ENCODE peak calls at places on chromosomes 7 and 10, in eight cellular contexts. V is heart left ventricle, C is cardiac muscle cell, E is IMR-90, S is kidney, W is PC-3, A is left lung, O is astrocyte. P is an unnamed sample. For H3K4me1, the result is how much of the 10 kb centered on the place peaks cover.

GRCh38 chr10:102616071-102616770 is 28.1 kb upstream of the TRIM8 start:
- DNase-seq in V (peak), O (no peak), S (peak), C (peak), A (no peak), E (no peak), W (no peak), P (no peak)

GRCh38 chr7:152556013-152556412 is 119.9 kb downstream of the XRCC2 start:
- DNase-seq in A (no peak), V (no peak), S (no peak), W (no peak), E (no peak), O (no peak), C (no peak), P (no peak)

GRCh38 chr10:89659185-89660131 is 14.4 kb upstream of the PANK1 start:
- DNase-seq in E (peak), A (no peak), S (no peak), W (peak), O (peak), C (peak), V (no peak), P (no peak)

GRCh38 chr7:150980663-150981062 is 2.5 kb upstream of the KCNH2 start:
- DNase-seq in O (no peak), E (no peak), W (no peak), C (no peak), V (no peak), S (no peak), A (peak), P (no peak)

GRCh38 chr10:20885678-20886077 is 11.4 kb downstream of the NEBL start:
- DNase-seq in E (no peak), W (peak), S (no peak), V (no peak), A (no peak), C (peak), O (no peak), P (no peak)

GRCh38 chr10:72316748-72317435 is 37.8 kb downstream of the DNAJB12 start:
- DNase-seq in E (no peak), S (peak), V (peak), C (no peak), O (no peak), A (peak), W (no peak), P (no peak)

GRCh38 chr10:73262105-73262730 is 9.8 kb upstream of the MRPS16 start:
- DNase-seq in V (no peak), S (no peak), C (peak), W (peak), O (peak), E (peak), A (no peak), P (no peak)

GRCh38 chr7:92053312-92053711 is 81.0 kb downstream of the CYP51A1 start:
- DNase-seq in E (no peak), O (no peak), W (no peak), V (no peak), A (no peak), S (no peak), C (no peak), P (no peak)

GRCh38 chr10:80066809-80067208 is 11.7 kb upstream of the TMEM254 start:
- DNase-seq in V (no peak), W (no peak), A (no peak), S (no peak), E (no peak), C (no peak), O (no peak), P (no peak)

GRCh38 chr10:73060738-73061635 is 35.7 kb downstream of the P4HA1 start:
- DNase-seq in E (peak), S (no peak), C (peak), O (no peak), A (no peak), V (no peak), W (peak), P (no peak)

GRCh38 chr10:43380610-43381222 is 9.3 kb downstream of the FXYD4 start:
- DNase-seq in O (no peak), V (no peak), S (no peak), A (no peak), E (peak), C (peak), W (peak), P (no peak)

GRCh38 chr7:17406756-17407155 is 108.3 kb downstream of the AHR start:
- DNase-seq in C (peak), W (no peak), E (peak), S (no peak), V (no peak), A (no peak), O (peak), P (no peak)

GRCh38 chr7:18808026-18808425 is 309.4 kb downstream of the TWIST1 start:
- DNase-seq in E (no peak), V (no peak), O (no peak), C (no peak), W (no peak), A (no peak), S (no peak), P (no peak)

GRCh38 chr10:14052926-14053325 is 277.8 kb downstream of the FRMD4A start:
- DNase-seq in O (no peak), E (no peak), C (no peak), A (no peak), S (no peak), V (no peak), W (peak), P (no peak)

GRCh38 chr7:2971914-2972530 is 71.6 kb downstream of the CARD11 start:
- DNase-seq in A (no peak), V (no peak), S (no peak), C (no peak), E (no peak), O (no peak), W (no peak), P (peak)

GRCh38 chr10:131494451-131494850 is 182.9 kb upstream of the TCERG1L start:
- DNase-seq in C (no peak), A (no peak), W (no peak), O (no peak), S (no peak), V (no peak), E (no peak), P (no peak)

GRCh38 chr10:126135177-126135576 is 238.8 kb downstream of the FANK1 start:
- DNase-seq in O (no peak), W (peak), E (peak), A (no peak), S (no peak), V (no peak), C (peak), P (peak)

GRCh38 chr10:61763778-61764177 is 101.0 kb downstream of the CABCOCO1 start:
- DNase-seq in S (no peak), O (no peak), A (no peak), C (no peak), E (no peak), V (no peak), W (no peak), P (no peak)

GRCh38 chr10:29951441-29951931 is 107.9 kb downstream of the JCAD start:
- DNase-seq in S (no peak), A (no peak), W (no peak), C (peak), V (no peak), O (peak), E (peak), P (no peak)

GRCh38 chr10:23048191-23048590 is 47.2 kb upstream of the MSRB2 start:
- DNase-seq in S (no peak), E (no peak), A (no peak), W (no peak), O (no peak), C (no peak), V (no peak), P (no peak)

GRCh38 chr7:23387583-23387982 is 82.7 kb downstream of the IGF2BP3 start:
- DNase-seq in O (no peak), V (no peak), E (no peak), A (no peak), C (no peak), W (no peak), S (no peak), P (no peak)

DNA sequence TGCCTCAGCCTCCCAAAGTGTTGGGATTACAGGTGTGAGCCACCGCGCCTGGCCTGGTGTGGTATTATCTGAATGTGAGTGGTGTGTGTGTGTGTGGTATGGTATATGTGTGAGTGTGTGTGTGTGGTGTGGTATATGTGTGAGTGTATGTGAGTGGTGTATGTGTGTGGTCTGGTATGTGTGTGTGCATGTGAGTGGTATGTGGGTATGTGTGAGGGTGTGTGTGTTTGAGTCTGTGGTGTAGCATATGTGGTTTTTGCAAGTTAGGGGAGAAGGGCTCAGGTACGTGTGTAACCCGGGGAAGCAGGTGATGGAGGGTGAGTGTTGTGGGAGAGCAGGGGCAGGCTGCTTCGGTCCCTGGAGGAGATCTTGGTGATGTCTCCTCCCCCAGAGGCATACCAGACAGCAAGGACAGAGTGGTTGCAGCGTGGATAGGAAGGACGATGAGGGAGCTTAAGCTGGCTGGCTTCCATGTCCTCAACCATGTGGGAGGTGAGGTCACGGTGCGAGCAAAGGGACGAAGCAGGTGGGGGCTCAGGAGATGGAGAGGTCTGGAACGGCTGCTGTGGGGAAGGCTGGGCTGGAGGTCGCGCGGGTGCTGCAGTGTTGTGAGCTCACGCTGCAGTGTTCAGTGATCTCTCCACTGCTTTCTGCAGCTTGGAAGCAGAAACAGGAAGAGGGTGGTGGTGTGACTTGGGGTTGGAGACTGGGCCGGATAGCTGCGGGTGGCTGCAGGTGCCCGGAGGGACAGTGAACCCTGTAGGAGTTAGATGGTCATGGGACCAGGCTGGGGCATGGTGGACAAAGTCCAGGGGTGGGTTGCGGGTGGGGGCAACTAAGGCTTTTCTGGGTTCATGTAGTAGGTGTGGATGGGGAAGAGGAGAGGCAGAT is 5.0 kb downstream of the ZYX start:
- DNase-seq in O (peak), V (no peak), W (no peak), E (no peak), A (peak), S (peak), C (peak), P (no peak)
- H3K4me1 ChIP-seq in O (half or more), V (half or more), W (under half), E (under half), A (under half), S (under half), C (under half), P (under half)

DNA sequence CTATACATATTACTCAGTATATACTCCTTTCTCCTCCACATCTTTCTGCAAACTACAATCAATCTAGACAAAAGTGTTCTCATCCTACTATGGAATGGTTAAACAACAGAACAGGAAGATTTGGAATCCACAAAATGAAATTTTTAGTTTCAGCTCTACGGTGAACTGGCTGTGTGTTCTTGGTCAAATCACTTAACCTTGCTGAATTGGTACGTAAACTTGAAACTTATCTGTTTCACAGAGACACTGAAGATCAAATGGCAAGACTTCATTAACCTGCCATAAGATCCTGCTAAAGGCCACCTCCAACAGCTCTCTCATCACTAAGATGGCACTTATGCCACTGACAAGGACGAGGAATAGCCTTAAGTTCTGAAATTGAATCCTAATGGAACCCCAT is 1.5 kb downstream of the NUDCD3 start:
- DNase-seq in A (no peak), V (no peak), S (no peak), W (no peak), E (no peak), C (no peak), O (no peak), P (no peak)
- H3K27ac ChIP-seq in A (no peak), V (no peak), S (no peak), W (no peak), E (no peak), C (peak), O (no peak), P (no peak)

GRCh38 chr10:109780997-109781396 is 142.3 kb downstream of the XPNPEP1 start:
- DNase-seq in V (no peak), E (no peak), S (no peak), A (no peak), W (no peak), O (no peak), C (no peak), P (no peak)
- TF ChIP-seq CTCF in V (no peak), E (no peak), S (no peak), A (no peak), W (no peak), O (no peak), C (no peak), P (no peak)

GRCh38 chr7:95433129-95433528 is 1.7 kb downstream of the PON2 start:
- DNase-seq in V (no peak), A (no peak), O (no peak), C (no peak), E (no peak), S (no peak), W (no peak), P (no peak)
- H3K4me1 ChIP-seq in V (under half), A (under half), O (under half), C (under half), E (under half), S (under half), W (under half), P (under half)

DNA sequence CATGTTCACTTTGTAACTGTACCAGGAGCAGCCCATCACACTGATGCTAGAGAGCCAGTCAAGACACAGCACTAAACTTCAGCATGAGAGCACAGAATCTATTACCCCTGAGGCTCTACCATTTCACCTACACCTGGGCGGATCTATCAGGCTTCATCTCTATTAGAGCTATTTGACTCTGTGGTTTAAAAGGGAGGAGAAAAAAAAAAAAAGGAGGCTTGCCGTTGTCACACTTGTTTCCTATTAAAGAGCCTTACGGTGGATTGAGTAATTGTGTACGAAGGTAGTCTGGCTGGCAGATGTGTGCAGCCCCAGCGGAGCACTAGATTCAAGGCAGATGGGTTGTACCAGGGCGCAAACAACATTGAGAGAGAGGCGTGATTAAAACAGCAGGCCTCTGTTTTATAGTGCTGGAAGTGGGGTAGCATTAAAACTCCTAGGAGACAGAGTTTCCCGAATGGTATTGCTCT is 298.0 kb upstream of the SEMA3A start:
- DNase-seq in S (no peak), E (no peak), A (no peak), W (no peak), O (no peak), C (no peak), V (no peak), P (no peak)
- H3K27ac ChIP-seq in S (no peak), E (no peak), A (no peak), W (no peak), O (no peak), C (no peak), V (no peak), P (no peak)

GRCh38 chr10:25682203-25682950 is 251.7 kb upstream of the MYO3A start:
- DNase-seq in C (peak), S (no peak), A (no peak), W (no peak), V (peak), E (no peak), O (peak), P (no peak)
- TF ChIP-seq CTCF in C (peak), S (peak), A (no peak), W (peak), V (no peak), E (no peak), O (peak), P (no peak)